ENCODE peak calls at places on chromosomes 7 and 10, in eight cellular contexts. E, C, P, O, G, M, Y and S are unnamed samples.

GRCh38 chr10:115355162-115355760 is 262.1 kb downstream of the ATRNL1 start:
- DNase-seq in M (no peak), G (peak; percentile 88), C (peak; percentile 33), E (peak; percentile 18), O (no peak), Y (no peak), P (peak; percentile 81), S (peak; percentile 52)

GRCh38 chr10:122499491-122499941 is 38.2 kb downstream of the HTRA1 start:
- DNase-seq in G (peak; percentile 74), M (peak; percentile 83), C (no peak), Y (peak; percentile 59), P (no peak), O (no peak), E (no peak), S (no peak)

GRCh38 chr7:76281706-76282343 is 20.6 kb upstream of the HSPB1 start:
- DNase-seq in M (no peak), P (no peak), G (no peak), C (no peak), E (no peak), O (no peak), Y (no peak), S (no peak)

GRCh38 chr10:122786269-122786668 is 59.4 kb downstream of the CUZD1 start:
- DNase-seq in Y (no peak), O (no peak), G (peak; percentile 25), C (no peak), P (peak; percentile 59), E (peak; percentile 43), M (no peak), S (peak; percentile 47)

GRCh38 chr7:93551063-93551895 is 23.2 kb downstream of the CALCR start:
- DNase-seq in C (peak; percentile 16), O (no peak), P (peak; percentile 62), E (no peak), G (peak; percentile 82), Y (no peak), M (no peak), S (no peak)

GRCh38 chr7:106625678-106626301 is 35.2 kb downstream of the CCDC71L start:
- DNase-seq in P (no peak), O (no peak), E (no peak), G (peak; percentile 37), M (no peak), Y (no peak), C (no peak), S (no peak)

GRCh38 chr10:25815999-25816768 is 117.8 kb upstream of the MYO3A start:
- DNase-seq in O (no peak), C (no peak), E (no peak), P (no peak), G (no peak), M (no peak), Y (no peak), S (no peak)

GRCh38 chr10:63072951-63073350 is 60.2 kb upstream of the NRBF2 start:
- DNase-seq in C (no peak), Y (no peak), M (no peak), E (no peak), G (no peak), P (peak; percentile 49), O (no peak), S (no peak)

GRCh38 chr10:35367107-35367859 is 31.0 kb downstream of the CCNY start:
- DNase-seq in C (no peak), E (no peak), M (no peak), O (no peak), P (no peak), G (no peak), Y (no peak), S (no peak)

GRCh38 chr7:12771378-12771877 is 84.0 kb downstream of the ARL4A start:
- DNase-seq in G (peak; percentile 25), P (peak; percentile 5), O (no peak), Y (no peak), C (no peak), E (peak; percentile 28), M (peak; percentile 65), S (no peak)

GRCh38 chr7:138799336-138799965 is 1.5 kb upstream of the ATP6V0A4 start:
- DNase-seq in Y (no peak), E (no peak), G (no peak), P (no peak), O (no peak), C (no peak), M (no peak), S (no peak)

GRCh38 chr7:13155188-13155587 is 467.8 kb downstream of the ARL4A start:
- DNase-seq in P (no peak), C (no peak), O (no peak), E (no peak), M (no peak), Y (no peak), G (peak; percentile 9), S (no peak)

GRCh38 chr7:128701062-128701785 is 29.1 kb downstream of the GARIN1A start:
- DNase-seq in E (no peak), O (no peak), M (no peak), G (no peak), Y (no peak), C (no peak), P (peak; percentile 75), S (no peak)

GRCh38 chr10:114271014-114271778 is 32.1 kb downstream of the VWA2 start:
- DNase-seq in Y (peak; percentile 60), E (no peak), O (peak; percentile 38), G (peak; percentile 60), C (no peak), P (peak; percentile 93), M (no peak), S (no peak)

GRCh38 chr10:94103192-94103591 is 109.5 kb downstream of the PLCE1 start:
- DNase-seq in O (no peak), G (no peak), E (no peak), M (no peak), P (no peak), Y (no peak), C (no peak), S (no peak)

GRCh38 chr10:94107191-94107590 is 113.5 kb downstream of the PLCE1 start:
- DNase-seq in C (no peak), G (no peak), O (no peak), P (no peak), Y (no peak), E (no peak), M (no peak), S (no peak)

GRCh38 chr10:94103902-94104301 is 110.2 kb downstream of the PLCE1 start:
- DNase-seq in G (peak; percentile 77), M (no peak), E (no peak), P (no peak), C (no peak), O (no peak), Y (no peak), S (no peak)

GRCh38 chr10:94104316-94105060 is 110.8 kb downstream of the PLCE1 start:
- DNase-seq in E (no peak), P (peak; percentile 17), Y (no peak), C (no peak), M (no peak), O (no peak), G (peak; percentile 49), S (no peak)

GRCh38 chr10:94105226-94105625 is 111.5 kb downstream of the PLCE1 start:
- DNase-seq in Y (no peak), O (no peak), P (no peak), G (no peak), M (no peak), C (no peak), E (no peak), S (no peak)
- TF ChIP-seq CTCF in Y (no peak), O (no peak), P (no peak), G (no peak), M (no peak), C (no peak), E (no peak), S (no peak)

GRCh38 chr7:115851291-115851690 is 179.3 kb downstream of the TFEC start:
- DNase-seq in P (peak; percentile 67), M (no peak), O (no peak), Y (no peak), E (no peak), G (peak; percentile 82), C (no peak), S (no peak)
- TF ChIP-seq CTCF in P (peak; percentile 41), M (no peak), O (peak; percentile 41), Y (no peak), E (peak; percentile 69), G (peak; percentile 56), C (no peak), S (peak; percentile 45)

GRCh38 chr7:118648002-118648401 is 423.5 kb downstream of the ANKRD7 start:
- DNase-seq in O (no peak), P (no peak), M (no peak), C (no peak), E (no peak), Y (no peak), G (no peak), S (no peak)
- TF ChIP-seq CTCF in O (no peak), P (no peak), M (no peak), C (no peak), E (no peak), Y (no peak), G (no peak), S (peak; percentile 17)

DNA sequence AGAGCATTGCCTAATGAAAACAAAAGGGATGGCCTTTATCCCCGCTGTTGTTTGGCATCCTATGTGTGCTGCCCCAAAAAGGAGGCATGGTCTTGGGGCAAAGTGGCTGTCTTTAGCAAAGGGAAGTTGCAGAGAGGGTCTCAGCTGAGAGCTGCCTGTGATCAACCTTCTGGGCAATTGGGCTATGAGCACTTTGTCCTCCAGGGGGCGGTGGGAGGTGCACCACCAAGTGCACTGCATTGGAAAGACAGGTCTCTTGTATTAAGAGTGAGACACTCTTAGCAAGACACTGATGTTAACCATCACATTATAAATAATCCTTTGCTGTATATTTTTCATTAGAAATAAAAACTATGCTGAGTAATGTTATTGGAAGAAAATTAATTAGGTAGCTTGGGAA is 314.8 kb downstream of the POM121L12 start:
- DNase-seq in M (no peak), O (no peak), C (peak; percentile 29), Y (no peak), P (peak; percentile 44), E (peak; percentile 64), G (no peak), S (peak; percentile 3)
- TF ChIP-seq CTCF in M (no peak), O (peak; percentile 40), C (peak; percentile 34), Y (no peak), P (peak; percentile 64), E (peak; percentile 73), G (no peak), S (peak; percentile 63)

GRCh38 chr10:104317195-104318095 is 20.8 kb downstream of the ITPRIP start:
- DNase-seq in Y (no peak), E (no peak), C (no peak), P (peak; percentile 70), O (peak; percentile 26), G (peak; percentile 77), M (peak; percentile 78), S (no peak)
- TF ChIP-seq CTCF in Y (no peak), E (no peak), C (no peak), P (no peak), O (no peak), G (peak; percentile 14), M (no peak), S (no peak)

DNA sequence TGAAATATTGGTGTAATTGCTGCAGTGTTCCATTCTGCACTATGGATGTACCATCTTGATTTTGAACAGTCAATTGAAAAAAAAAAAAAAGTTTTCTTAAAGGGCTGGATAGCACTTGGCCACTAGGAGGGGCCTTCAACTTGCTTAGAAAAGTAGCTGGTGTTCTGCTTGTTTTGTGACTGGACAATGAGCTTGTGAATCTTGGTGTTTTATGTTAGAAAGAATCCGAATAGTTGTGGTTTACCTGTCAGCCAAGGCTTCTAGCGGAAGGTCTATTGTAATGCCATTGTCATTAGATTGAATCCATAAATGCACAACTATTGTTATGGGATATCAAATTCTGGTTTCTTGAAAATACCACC is 77.1 kb downstream of the BMPER start:
- DNase-seq in G (peak; percentile 90), O (no peak), E (no peak), Y (no peak), P (peak; percentile 62), C (no peak), M (no peak), S (no peak)
- TF ChIP-seq CTCF in G (peak; percentile 90), O (peak; percentile 36), E (peak; percentile 55), Y (no peak), P (peak; percentile 56), C (no peak), M (no peak), S (no peak)

GRCh38 chr7:154794147-154794780 is 208.7 kb downstream of the PAXIP1 start:
- DNase-seq in P (no peak), E (peak; percentile 66), G (no peak), Y (no peak), O (no peak), M (no peak), C (peak; percentile 42), S (no peak)
- TF ChIP-seq CTCF in P (no peak), E (peak; percentile 72), G (no peak), Y (no peak), O (peak; percentile 39), M (peak; percentile 27), C (peak; percentile 26), S (no peak)